ENCODE peak calls at places on chromosomes 1 and 21, in ten cellular contexts. D, L, M, R, T, J, P, C, Q and B are unnamed samples.
A peak's percentile ranks its signal among the peaks of the same experiment; 100 is the strongest.

GRCh38 chr1:224203243-224204016 is 20.4 kb downstream of the DEGS1 start:
- DNase-seq in J (peak; percentile 43), L (peak; percentile 58), Q (peak; percentile 67), C (peak; percentile 41), M (peak; percentile 62), T (no peak), R (no peak), P (peak; percentile 83), D (no peak), B (peak; percentile 80)

GRCh38 chr1:1914101-1914811 is 804 bp upstream of the CALML6 start:
- DNase-seq in R (no peak), P (no peak), L (peak; percentile 66), M (no peak), J (no peak), Q (no peak), T (no peak), D (no peak), C (no peak), B (no peak)

GRCh38 chr1:47405697-47406096 is 10.4 kb upstream of the FOXE3 start:
- DNase-seq in D (no peak), J (no peak), R (no peak), M (peak; percentile 7), L (no peak), Q (no peak), T (no peak), P (no peak), C (no peak), B (no peak)

GRCh38 chr1:901108-901859 is 22.4 kb upstream of the SAMD11 start:
- DNase-seq in Q (no peak), P (no peak), T (peak; percentile 8), R (no peak), D (no peak), M (no peak), L (no peak), C (no peak), J (no peak), B (no peak)

GRCh38 chr21:45889961-45890360 is 91.6 kb upstream of the COL6A1 start:
- DNase-seq in C (no peak), M (no peak), R (no peak), D (no peak), T (no peak), P (no peak), J (no peak), L (no peak), Q (no peak), B (no peak)

GRCh38 chr1:168195199-168196135 is 16.7 kb downstream of the TIPRL start:
- DNase-seq in D (no peak), R (no peak), M (no peak), T (no peak), P (no peak), Q (no peak), L (no peak), J (no peak), C (no peak), B (peak; percentile 15)

GRCh38 chr1:89804646-89805237 is 16.1 kb upstream of the LRRC8D start:
- DNase-seq in Q (peak; percentile 88), D (peak; percentile 61), R (peak; percentile 98), M (peak; percentile 92), L (peak; percentile 87), T (peak; percentile 71), C (peak; percentile 78), P (peak; percentile 87), J (peak; percentile 79), B (peak; percentile 94)

GRCh38 chr1:40799351-40799867 is 15.8 kb downstream of the KCNQ4 start:
- DNase-seq in J (no peak), Q (peak; percentile 46), C (peak; percentile 77), L (peak; percentile 78), R (no peak), D (no peak), P (peak; percentile 32), M (no peak), T (no peak), B (peak; percentile 72)

GRCh38 chr1:80349218-80349617 is 1342.7 kb upstream of the ADGRL4 start:
- DNase-seq in J (no peak), P (no peak), R (no peak), M (no peak), T (no peak), L (no peak), C (no peak), Q (no peak), D (no peak), B (no peak)

GRCh38 chr1:59976194-59977074 is 49.9 kb upstream of the CYP2J2 start:
- DNase-seq in P (peak; percentile 26), M (peak; percentile 39), T (peak; percentile 56), R (peak; percentile 73), J (peak; percentile 40), C (peak; percentile 76), D (peak; percentile 36), L (peak; percentile 66), Q (peak; percentile 76), B (peak; percentile 71)

GRCh38 chr1:94723899-94724298 is 96.3 kb upstream of the SLC44A3 start:
- DNase-seq in P (peak; percentile 71), D (no peak), J (no peak), Q (no peak), M (peak; percentile 62), C (no peak), L (no peak), T (no peak), R (no peak), B (peak; percentile 55)

GRCh38 chr1:170696591-170697337 is 32.8 kb downstream of the PRRX1 start:
- DNase-seq in Q (peak; percentile 61), L (no peak), R (no peak), T (no peak), J (no peak), D (no peak), P (no peak), C (no peak), M (no peak), B (no peak)

GRCh38 chr1:232142403-232143314 is 487.3 kb downstream of the SIPA1L2 start:
- DNase-seq in J (peak; percentile 82), P (peak; percentile 82), L (peak; percentile 11), R (no peak), Q (peak; percentile 94), T (no peak), M (no peak), C (no peak), D (peak; percentile 31), B (peak; percentile 53)

GRCh38 chr1:183841950-183842816 is 37.3 kb downstream of the RGL1 start:
- DNase-seq in Q (peak; percentile 99), R (no peak), C (no peak), J (peak; percentile 96), L (no peak), D (no peak), T (peak; percentile 45), P (peak; percentile 97), M (no peak), B (peak; percentile 98)

GRCh38 chr1:31588751-31589515 is 12.6 kb downstream of the TINAGL1 start:
- DNase-seq in M (no peak), J (no peak), L (peak; percentile 66), D (no peak), P (no peak), C (peak; percentile 71), T (no peak), R (no peak), Q (no peak), B (peak; percentile 21)

GRCh38 chr1:42456010-42456753 is at the start of the genes PPCS and ZMYND12:
- DNase-seq in R (peak; percentile 86), D (peak; percentile 62), M (peak; percentile 95), L (peak; percentile 90), T (peak; percentile 93), P (peak; percentile 76), Q (peak; percentile 89), C (peak; percentile 90), J (peak; percentile 66), B (peak; percentile 87)
- TF ChIP-seq CTCF in R (no peak), D (no peak), M (no peak), L (no peak), T (no peak), P (no peak), Q (peak; percentile 7), C (no peak), J (no peak), B (no peak)

DNA sequence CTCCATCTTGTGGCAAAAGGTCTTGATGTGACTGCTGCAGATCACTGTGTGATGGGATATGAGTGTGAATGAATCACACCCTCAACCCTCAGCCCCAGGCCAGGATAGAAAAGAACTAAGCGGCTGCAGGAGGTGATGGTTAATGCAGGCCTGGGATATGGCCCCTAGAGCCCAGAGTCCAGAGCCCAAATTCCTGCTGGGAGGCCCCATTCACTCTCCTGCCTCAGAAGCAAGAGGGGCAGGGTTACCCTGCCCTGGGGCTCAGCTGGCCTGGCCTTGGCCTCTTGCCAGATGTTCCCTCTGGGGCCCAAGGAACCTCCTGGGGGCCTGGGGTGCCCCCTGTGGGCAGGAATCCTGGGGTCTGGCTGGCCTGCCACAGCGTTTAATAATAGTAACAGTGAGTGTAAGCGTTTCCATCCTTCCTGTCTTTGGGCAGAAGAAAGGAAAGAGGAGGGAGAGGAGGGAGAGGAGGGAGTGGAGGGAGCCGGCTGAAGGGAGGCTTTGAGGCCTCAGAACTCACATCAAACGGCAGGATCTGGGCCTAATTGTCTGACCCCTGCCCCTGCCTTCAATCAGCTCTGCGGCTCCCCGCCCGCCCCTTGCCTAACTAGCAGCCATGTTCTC is 26.2 kb downstream of the DMAP1 start:
- DNase-seq in C (peak; percentile 60), M (no peak), Q (peak; percentile 20), T (no peak), R (no peak), J (peak; percentile 52), P (peak; percentile 34), L (no peak), D (no peak), B (peak; percentile 47)
- TF ChIP-seq CTCF in C (no peak), M (no peak), Q (peak; percentile 21), T (no peak), R (no peak), J (peak; percentile 71), P (peak; percentile 37), L (no peak), D (no peak), B (peak; percentile 56)

GRCh38 chr21:43816611-43817071 is 27.3 kb downstream of the RRP1 start:
- DNase-seq in C (peak; percentile 33), D (no peak), R (no peak), J (no peak), Q (no peak), M (no peak), L (no peak), T (no peak), P (no peak), B (no peak)
- TF ChIP-seq CTCF in C (no peak), D (no peak), R (no peak), J (peak; percentile 42), Q (no peak), M (peak; percentile 19), L (no peak), T (peak; percentile 5), P (no peak), B (peak; percentile 30)

DNA sequence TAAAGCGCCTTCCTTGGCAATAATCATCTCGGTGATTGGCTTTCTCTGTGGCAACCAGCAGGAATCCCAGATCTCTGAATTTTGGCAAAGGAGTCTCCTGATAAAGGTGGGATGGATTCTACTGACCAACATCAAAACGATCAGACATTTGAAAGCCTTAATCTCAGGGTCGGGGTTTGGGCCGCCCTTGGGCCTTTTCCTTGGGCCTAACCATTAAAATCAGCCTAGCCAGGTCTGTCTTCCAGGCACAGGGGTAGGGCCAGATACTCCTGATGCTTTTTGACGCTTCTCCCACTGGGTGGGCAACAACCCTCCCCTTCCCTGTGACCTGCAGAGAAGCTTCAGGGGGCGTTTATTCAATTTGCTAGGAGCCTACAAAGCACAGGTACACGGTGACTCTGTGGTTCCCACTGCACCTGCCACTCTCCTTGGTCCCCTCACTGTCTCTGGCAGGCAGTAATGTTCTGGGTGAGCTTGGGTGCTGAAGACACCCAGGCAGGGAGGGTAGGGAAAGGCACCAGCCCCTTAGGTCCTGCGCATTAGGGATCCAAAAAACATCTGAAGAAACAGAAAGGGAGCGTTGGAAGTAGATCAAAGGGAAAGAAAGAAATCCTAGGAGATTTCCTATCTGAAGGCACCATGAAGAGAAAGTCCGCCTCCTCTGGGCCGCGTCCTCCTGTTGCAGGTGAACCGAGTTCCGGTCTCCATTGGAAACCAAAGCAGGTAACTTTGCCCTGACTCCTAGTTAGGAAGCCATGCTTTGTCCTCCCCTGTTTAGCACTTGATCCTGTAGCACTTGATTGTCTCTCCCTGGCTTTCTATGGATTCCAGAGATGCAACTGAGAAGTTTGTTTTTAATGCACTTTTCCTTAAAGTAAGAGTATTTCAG is 12.3 kb downstream of the RNU1-2 start:
- DNase-seq in J (no peak), T (no peak), M (no peak), D (no peak), Q (no peak), R (no peak), P (no peak), L (no peak), C (no peak), B (no peak)
- TF ChIP-seq CTCF in J (no peak), T (no peak), M (no peak), D (no peak), Q (no peak), R (no peak), P (no peak), L (no peak), C (no peak), B (no peak)